ENCODE peak calls at places on chromosomes 2 and 18, in four cellular contexts. F is GM23338, I is neuronal stem cell, O is HCT116. W is an unnamed sample.

GRCh38 chr18:7596133-7596532 is 29.0 kb downstream of the PTPRM start:
- DNase-seq in F (no peak), I (no peak), O (no peak), W (no peak)

GRCh38 chr2:202140522-202141292 is 67.7 kb downstream of the KIAA2012 start:
- DNase-seq in F (no peak), I (no peak), O (no peak), W (no peak)

GRCh38 chr2:70991142-70991541 is 3.5 kb downstream of the TEX261 start:
- DNase-seq in F (no peak), I (no peak), O (no peak), W (no peak)

GRCh38 chr2:170113168-170113567 is 64.8 kb upstream of the MYO3B start:
- DNase-seq in F (no peak), I (no peak), O (no peak), W (no peak)

GRCh38 chr2:84894758-84895520 is 10.5 kb upstream of the TMSB10 start:
- DNase-seq in F (no peak), I (no peak), O (no peak), W (no peak)

GRCh38 chr2:2229898-2230817 is 100.9 kb downstream of the MYT1L start:
- DNase-seq in F (no peak), I (no peak), O (no peak), W (no peak)

GRCh38 chr2:190182071-190182524 is 119.6 kb upstream of the MSTN start:
- DNase-seq in F (no peak), I (no peak), O (no peak), W (no peak)

GRCh38 chr2:237025090-237025865 is 60.4 kb upstream of the COPS8 start:
- DNase-seq in F (no peak), I (no peak), O (peak), W (no peak)

GRCh38 chr2:241063587-241063986 is 38.5 kb downstream of the MTERF4 start:
- DNase-seq in F (peak), I (no peak), O (no peak), W (no peak)

GRCh38 chr2:241063093-241063551 is 39.0 kb downstream of the MTERF4 start:
- DNase-seq in F (no peak), I (no peak), O (no peak), W (no peak)

GRCh38 chr2:241061275-241061674 is 40.8 kb downstream of the MTERF4 start:
- DNase-seq in F (no peak), I (no peak), O (no peak), W (no peak)

GRCh38 chr2:241064008-241064801 is 37.9 kb downstream of the MTERF4 start:
- DNase-seq in F (peak), I (no peak), O (peak), W (no peak)

GRCh38 chr2:241062342-241063092 is 39.6 kb downstream of the MTERF4 start:
- DNase-seq in F (no peak), I (no peak), O (no peak), W (no peak)
- H3K27ac ChIP-seq in F (no peak), I (no peak), O (no peak), W (no peak)

GRCh38 chr2:148130571-148130970 is 109.7 kb downstream of the MBD5 start:
- DNase-seq in F (peak), I (no peak), O (no peak), W (no peak)

GRCh38 chr2:148132400-148132799 is 111.5 kb downstream of the MBD5 start:
- DNase-seq in F (no peak), I (no peak), O (no peak), W (no peak)

GRCh38 chr2:148136441-148136840 is 115.5 kb downstream of the MBD5 start:
- DNase-seq in F (no peak), I (no peak), O (no peak), W (no peak)

GRCh38 chr2:148135705-148136104 is 114.8 kb downstream of the MBD5 start:
- DNase-seq in F (no peak), I (no peak), O (no peak), W (no peak)
- H3K27ac ChIP-seq in F (peak), I (no peak), O (no peak), W (no peak)

GRCh38 chr18:60123031-60123430 is 223.2 kb downstream of the PMAIP1 start:
- DNase-seq in F (no peak), I (no peak), O (no peak), W (no peak)
- H3K27ac ChIP-seq in F (no peak), I (no peak), O (no peak), W (peak)

GRCh38 chr2:11974573-11974972 is 228.1 kb downstream of the LPIN1 start:
- DNase-seq in F (no peak), I (no peak), O (no peak), W (no peak)
- H3K27ac ChIP-seq in F (no peak), I (no peak), O (no peak), W (no peak)

GRCh38 chr18:45166341-45167108 is 448.8 kb upstream of the SLC14A2 start:
- DNase-seq in F (no peak), I (no peak), O (no peak), W (no peak)
- H3K27ac ChIP-seq in F (no peak), I (no peak), O (no peak), W (no peak)

W was measured in caudate nucleus.